ENCODE peak calls at places on chromosomes 4 and X, in ten cellular contexts. R is SK-N-DZ; K is ACHN; Z is adrenal gland; A is germinal center; V is endothelial cell; E is pons; B is stimulated activated CD8-positive, alpha-beta memory T cell treated with anti-CD3 and anti-CD28 coated beads, Interleukin-12 subunit alpha, Interleukin-12 subunit beta, amount 100 ng/mL, for 4 hours; D is nucleus accumbens; M is heart left ventricle. S is an unnamed sample.

GRCh38 chr4:118754890-118755289 is 69.7 kb downstream of the METTL14 start:
- DNase-seq in E (no peak), K (no peak), M (no peak), R (no peak), Z (no peak), V (no peak), D (no peak), B (no peak), A (no peak), S (no peak)

GRCh38 chrX:79169484-79169883 is 25.0 kb downstream of the GPR174 start:
- DNase-seq in V (no peak), D (no peak), A (no peak), R (no peak), B (no peak), Z (no peak), E (no peak), K (no peak), M (no peak), S (no peak)

GRCh38 chr4:150909116-150909515 is 106.0 kb downstream of the LRBA start:
- DNase-seq in V (no peak), K (no peak), Z (no peak), D (no peak), E (no peak), B (no peak), A (no peak), M (no peak), R (no peak), S (no peak)

GRCh38 chr4:10159671-10160070 is 43.1 kb upstream of the WDR1 start:
- DNase-seq in D (no peak), Z (no peak), M (no peak), R (no peak), K (no peak), V (no peak), E (no peak), A (no peak), B (no peak), S (no peak)

GRCh38 chrX:152917969-152918579 is 20.2 kb downstream of the ZNF185 start:
- DNase-seq in E (no peak), V (no peak), R (no peak), K (no peak), D (no peak), Z (no peak), M (no peak), B (no peak), A (no peak), S (no peak)

GRCh38 chrX:46407753-46408130 is 137.5 kb downstream of the ZNF674 start:
- DNase-seq in E (no peak), B (no peak), M (no peak), V (no peak), Z (peak), K (no peak), R (no peak), D (no peak), A (no peak), S (no peak)

GRCh38 chrX:71254092-71254941 is at the start of gene ZMYM3:
- DNase-seq in R (peak), E (peak), D (peak), B (peak), Z (peak), K (peak), M (peak), V (peak), A (peak), S (peak)

GRCh38 chr4:8250637-8251036 is 18.9 kb upstream of the HTRA3 start:
- DNase-seq in D (no peak), V (no peak), E (no peak), A (no peak), B (no peak), K (no peak), R (no peak), Z (no peak), M (no peak), S (no peak)

GRCh38 chrX:42615161-42615563 is 162.8 kb downstream of the PPP1R2C start:
- DNase-seq in D (no peak), A (peak), Z (no peak), E (no peak), M (no peak), R (no peak), K (peak), B (no peak), V (no peak), S (no peak)

GRCh38 chrX:12567857-12568256 is 223.4 kb upstream of the PRPS2 start:
- DNase-seq in D (no peak), R (no peak), K (no peak), M (no peak), A (no peak), V (no peak), E (peak), B (no peak), Z (no peak), S (no peak)

GRCh38 chrX:47690175-47690574 is 31.2 kb upstream of the UXT start:
- DNase-seq in R (no peak), V (no peak), K (no peak), M (no peak), E (no peak), D (no peak), Z (no peak), A (no peak), B (no peak), S (no peak)

GRCh38 chr4:88752754-88753153 is 55.1 kb upstream of the NAP1L5 start:
- DNase-seq in E (no peak), K (no peak), D (no peak), M (no peak), R (no peak), V (no peak), Z (no peak), B (no peak), A (no peak), S (no peak)

GRCh38 chr4:1492636-1493539 is 86.6 kb upstream of the NKX1-1 start:
- DNase-seq in K (no peak), Z (no peak), M (no peak), R (no peak), A (no peak), D (no peak), B (no peak), E (no peak), V (no peak), S (no peak)

GRCh38 chr4:3531306-3531886 is 826 bp downstream of the LRPAP1 start:
- DNase-seq in E (no peak), A (peak), V (no peak), R (no peak), K (no peak), M (no peak), B (no peak), D (no peak), Z (no peak), S (no peak)

GRCh38 chr4:113325876-113326615 is 276.6 kb downstream of the ANK2 start:
- DNase-seq in R (no peak), V (no peak), M (no peak), E (no peak), D (no peak), B (no peak), K (no peak), A (no peak), Z (no peak), S (no peak)

GRCh38 chr4:633976-634598 is 8.7 kb downstream of the PDE6B start:
- DNase-seq in Z (no peak), D (no peak), E (no peak), K (no peak), A (no peak), R (no peak), M (no peak), B (no peak), V (no peak), S (no peak)

GRCh38 chr4:921830-922331 is 10.2 kb downstream of the GAK start:
- DNase-seq in K (no peak), M (no peak), R (no peak), V (no peak), B (no peak), E (no peak), Z (no peak), A (peak), D (no peak), S (no peak)

S was measured in C1 segment of cervical spinal cord.